ENCODE peak calls at places on chromosomes 1 and 21, in nine cellular contexts. D is lower lobe of right lung, B is right cardiac atrium, Z is stomach, C is cardiac muscle cell, S is hepatocyte, O is endodermal cell, A is body of pancreas, N is aorta. J is an unnamed sample.

GRCh38 chr1:160726498-160727391 is 12.3 kb upstream of the SLAMF7 start:
- DNase-seq in D (peak), B (no peak), Z (peak), C (peak), S (peak), O (peak), A (peak), N (no peak), J (peak)

GRCh38 chr1:186978596-186979556 is 150.1 kb downstream of the PLA2G4A start:
- DNase-seq in D (no peak), B (no peak), Z (no peak), C (no peak), S (no peak), O (no peak), A (no peak), N (no peak), J (no peak)

GRCh38 chr1:156625436-156626078 is 6.3 kb downstream of the HAPLN2 start:
- DNase-seq in D (peak), B (peak), Z (peak), C (peak), S (peak), O (peak), A (peak), N (peak), J (no peak)

GRCh38 chr1:3687509-3687908 is 35.2 kb downstream of the TP73 start:
- DNase-seq in D (no peak), B (no peak), Z (no peak), C (no peak), S (no peak), O (peak), A (no peak), N (no peak), J (no peak)

GRCh38 chr1:179955731-179956130 is 1.1 kb downstream of the CEP350 start:
- DNase-seq in D (no peak), B (no peak), Z (no peak), C (no peak), S (no peak), O (no peak), A (no peak), N (no peak), J (no peak)

GRCh38 chr1:93448292-93448982 is 519 bp downstream of the FNBP1L start:
- DNase-seq in D (peak), B (peak), Z (peak), C (peak), S (peak), O (peak), A (peak), N (peak), J (no peak)

GRCh38 chr21:32803651-32804050 is 32.1 kb upstream of the PAXBP1 start:
- DNase-seq in D (no peak), B (no peak), Z (no peak), C (no peak), S (no peak), O (no peak), A (no peak), N (no peak), J (no peak)

GRCh38 chr1:46193984-46194570 is 4.2 kb downstream of the POMGNT1 start:
- DNase-seq in D (no peak), B (no peak), Z (no peak), C (no peak), S (peak), O (peak), A (no peak), N (peak), J (no peak)

GRCh38 chr1:15469836-15470495 is 5.9 kb upstream of the CELA2B start:
- DNase-seq in D (no peak), B (no peak), Z (no peak), C (no peak), S (no peak), O (no peak), A (no peak), N (no peak), J (no peak)

GRCh38 chr1:31297273-31298247 is 728 bp downstream of the ZCCHC17 start:
- DNase-seq in D (no peak), B (no peak), Z (no peak), C (peak), S (peak), O (peak), A (no peak), N (no peak), J (no peak)

GRCh38 chr21:15631342-15631741 is 98.4 kb upstream of the USP25 start:
- DNase-seq in D (no peak), B (no peak), Z (no peak), C (no peak), S (peak), O (no peak), A (no peak), N (no peak), J (no peak)

GRCh38 chr1:6157528-6158174 is 22.5 kb downstream of the CHD5 start:
- DNase-seq in D (no peak), B (peak), Z (no peak), C (no peak), S (peak), O (peak), A (no peak), N (no peak), J (no peak)

GRCh38 chr1:116334015-116334547 is 39.0 kb upstream of the ATP1A1 start:
- DNase-seq in D (peak), B (peak), Z (no peak), C (no peak), S (no peak), O (no peak), A (no peak), N (no peak), J (no peak)

GRCh38 chr1:64308856-64309255 is 105.4 kb downstream of the UBE2U start:
- DNase-seq in D (no peak), B (no peak), Z (no peak), C (no peak), S (no peak), O (no peak), A (no peak), N (no peak), J (no peak)

GRCh38 chr1:99950486-99950885 is 19.3 kb upstream of the SLC35A3 start:
- DNase-seq in D (no peak), B (no peak), Z (no peak), C (no peak), S (no peak), O (no peak), A (no peak), N (no peak), J (no peak)
- H3K4me3 ChIP-seq in D (no peak), B (no peak), Z (no peak), C (no peak), S (no peak), O (no peak), A (no peak), N (no peak), J (no peak)

GRCh38 chr1:74689800-74690696 is 16.5 kb upstream of the ERICH3 start:
- DNase-seq in D (no peak), B (no peak), Z (no peak), C (peak), S (peak), O (peak), A (peak), N (no peak), J (peak)
- H3K27ac ChIP-seq in D (no peak), B (no peak), Z (no peak), C (no peak), S (peak), O (no peak), A (no peak), N (no peak), J (no peak)

DNA sequence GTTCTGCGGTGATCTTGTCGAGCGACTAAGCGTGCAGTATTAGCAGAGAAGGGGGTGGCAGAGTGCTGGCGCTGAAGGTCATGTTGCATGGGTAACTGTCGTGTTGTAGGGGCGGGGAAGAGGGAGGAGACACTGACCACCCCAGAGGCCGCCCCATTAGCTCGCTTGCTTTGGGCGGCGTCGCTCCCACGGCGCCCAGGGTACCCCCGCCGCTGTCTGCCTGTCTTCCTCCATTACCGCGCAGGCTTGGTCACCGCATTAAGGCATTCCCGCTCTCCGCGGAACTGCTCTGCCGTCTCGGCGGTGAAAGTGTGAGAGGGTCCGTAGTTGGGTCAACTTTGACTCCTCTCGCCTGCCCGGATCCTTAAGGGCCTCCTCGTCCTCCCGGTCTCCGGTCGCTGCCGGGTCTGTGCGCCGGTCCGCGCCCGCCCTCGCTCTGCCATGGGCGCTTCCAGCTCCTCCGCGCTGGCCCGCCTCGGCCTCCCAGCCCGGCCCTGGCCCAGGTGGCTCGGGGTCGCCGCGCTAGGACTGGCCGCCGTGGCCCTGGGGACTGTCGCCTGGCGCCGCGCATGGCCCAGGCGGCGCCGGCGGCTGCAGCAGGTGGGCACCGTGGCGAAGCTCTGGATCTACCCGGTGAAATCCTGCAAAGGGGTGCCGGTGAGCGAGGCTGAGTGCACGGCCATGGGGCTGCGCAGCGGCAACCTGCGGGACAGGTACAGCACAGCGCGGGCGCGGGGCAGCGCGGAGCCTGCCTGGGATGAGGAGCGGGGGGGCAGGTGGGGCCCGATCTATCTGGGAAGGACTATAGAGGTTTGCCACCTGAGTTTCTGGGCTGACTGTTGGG is at the start of gene MTARC2:
- DNase-seq in D (peak), B (peak), Z (peak), C (peak), S (peak), O (peak), A (peak), N (peak), J (peak)
- H3K4me3 ChIP-seq in D (peak), B (peak), Z (peak), C (peak), S (peak), O (peak), A (peak), N (peak), J (peak)

GRCh38 chr1:183032122-183032921 is 9.1 kb downstream of the LAMC1 start:
- DNase-seq in D (no peak), B (no peak), Z (no peak), C (no peak), S (no peak), O (no peak), A (no peak), N (no peak), J (no peak)
- H3K27ac ChIP-seq in D (no peak), B (no peak), Z (peak), C (no peak), S (peak), O (no peak), A (no peak), N (no peak), J (no peak)

GRCh38 chr1:40130892-40131291 is 30.3 kb upstream of the RLF start:
- DNase-seq in D (no peak), B (no peak), Z (no peak), C (no peak), S (peak), O (no peak), A (no peak), N (no peak), J (no peak)

GRCh38 chr1:40133839-40134238 is 27.3 kb upstream of the RLF start:
- DNase-seq in D (no peak), B (no peak), Z (no peak), C (no peak), S (no peak), O (no peak), A (no peak), N (no peak), J (no peak)

GRCh38 chr1:40133122-40133665 is 28.0 kb upstream of the RLF start:
- DNase-seq in D (no peak), B (no peak), Z (no peak), C (no peak), S (no peak), O (no peak), A (no peak), N (no peak), J (no peak)

DNA sequence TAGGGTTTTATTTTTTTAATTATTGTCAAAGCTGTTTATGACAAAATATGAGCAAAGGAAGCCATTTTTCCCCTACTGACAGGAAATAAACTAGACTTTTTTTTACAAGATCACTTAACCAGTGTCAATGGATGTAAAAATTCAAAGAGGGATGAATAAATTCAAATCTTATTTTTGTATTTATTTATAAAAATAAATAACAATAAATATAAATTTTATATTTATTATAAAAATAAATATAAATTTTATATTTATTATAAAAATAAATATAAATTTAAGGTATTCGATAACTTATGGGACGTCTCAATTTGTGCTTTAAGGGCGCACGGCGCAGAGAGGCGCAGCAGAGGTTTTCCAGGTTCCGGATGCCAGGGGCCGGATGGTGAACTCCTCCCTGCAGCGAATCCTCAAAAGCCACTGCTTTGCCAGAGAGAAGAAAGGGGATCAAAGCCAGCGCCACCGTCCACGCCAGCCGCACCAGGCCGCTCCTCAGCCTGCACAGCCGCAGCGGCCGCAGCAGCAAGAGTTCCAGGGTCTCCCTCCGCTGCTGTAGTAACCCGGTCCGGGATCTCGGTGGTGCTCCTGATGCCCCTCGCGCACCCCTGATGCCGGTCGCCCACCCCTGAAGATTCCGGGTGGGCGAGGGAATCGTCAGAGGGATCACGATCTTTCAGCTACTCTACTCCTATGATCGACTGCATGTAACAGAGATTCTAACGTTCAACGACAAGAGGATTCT is 28.6 kb upstream of the RLF start:
- DNase-seq in D (no peak), B (no peak), Z (no peak), C (no peak), S (no peak), O (no peak), A (no peak), N (no peak), J (no peak)
- H3K4me3 ChIP-seq in D (peak), B (peak), Z (no peak), C (no peak), S (no peak), O (no peak), A (no peak), N (no peak), J (no peak)

GRCh38 chr1:153881764-153882163 is 41.0 kb downstream of the GATAD2B start:
- DNase-seq in D (no peak), B (no peak), Z (no peak), C (no peak), S (peak), O (no peak), A (no peak), N (peak), J (no peak)
- H3K27ac ChIP-seq in D (no peak), B (no peak), Z (no peak), C (peak), S (peak), O (peak), A (no peak), N (no peak), J (no peak)

DNA sequence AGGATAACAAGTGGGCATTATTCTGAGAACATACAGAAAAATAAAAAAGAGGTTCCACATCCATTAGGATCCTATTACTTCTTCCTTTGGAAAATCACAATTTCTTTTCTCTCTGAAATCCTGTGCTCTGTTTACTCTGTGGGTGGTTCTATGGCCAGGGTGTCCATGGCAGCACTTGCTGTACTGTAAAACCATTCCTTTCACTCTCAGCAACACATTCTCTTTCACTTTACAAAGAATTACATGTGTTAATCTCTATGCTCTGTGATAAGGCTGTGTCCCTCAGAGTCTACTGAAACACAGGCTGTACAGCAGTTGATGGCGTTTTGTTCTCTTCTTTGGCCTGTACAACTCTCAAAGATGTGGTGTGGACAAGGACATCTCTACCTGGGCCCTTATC is 524.1 kb downstream of the PTBP2 start:
- DNase-seq in D (no peak), B (no peak), Z (no peak), C (peak), S (peak), O (no peak), A (no peak), N (no peak), J (no peak)
- H3K4me3 ChIP-seq in D (no peak), B (no peak), Z (no peak), C (no peak), S (no peak), O (no peak), A (no peak), N (no peak), J (no peak)

GRCh38 chr21:45155910-45156309 is 81.5 kb downstream of the ADARB1 start:
- DNase-seq in D (no peak), B (no peak), Z (peak), C (no peak), S (no peak), O (peak), A (no peak), N (peak), J (no peak)

GRCh38 chr21:45157932-45158331 is 83.6 kb downstream of the ADARB1 start:
- DNase-seq in D (no peak), B (no peak), Z (no peak), C (no peak), S (no peak), O (peak), A (no peak), N (peak), J (no peak)

GRCh38 chr21:45154511-45155508 is 80.4 kb downstream of the ADARB1 start:
- DNase-seq in D (no peak), B (peak), Z (peak), C (peak), S (no peak), O (peak), A (no peak), N (peak), J (no peak)

GRCh38 chr21:45158491-45159423 is 84.4 kb downstream of the ADARB1 start:
- DNase-seq in D (no peak), B (no peak), Z (no peak), C (no peak), S (no peak), O (peak), A (no peak), N (peak), J (no peak)

DNA sequence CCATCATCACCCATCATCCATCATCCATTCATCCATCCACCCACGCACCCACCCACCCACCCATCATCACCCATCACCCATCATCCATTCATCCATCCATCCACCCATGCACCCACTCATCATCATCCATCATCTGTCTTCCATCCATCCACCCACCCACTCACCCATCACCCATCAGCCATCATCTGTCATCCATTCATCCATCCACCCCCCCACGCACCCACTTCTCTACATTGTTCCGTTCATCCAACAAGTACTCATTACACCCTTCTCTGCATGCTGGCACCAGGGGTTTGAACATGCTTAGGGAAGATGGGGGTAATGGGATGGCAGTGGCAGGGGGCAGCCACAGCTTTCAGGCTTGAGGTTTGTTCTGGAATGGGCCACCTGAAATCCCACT is 82.1 kb downstream of the ADARB1 start:
- DNase-seq in D (no peak), B (no peak), Z (no peak), C (no peak), S (no peak), O (peak), A (no peak), N (no peak), J (no peak)
- H3K27ac ChIP-seq in D (no peak), B (no peak), Z (no peak), C (no peak), S (no peak), O (no peak), A (no peak), N (no peak), J (no peak)